ENCODE peak calls at places on chromosomes 5 and 9, in four cellular contexts. D, J, U and X are unnamed samples.

GRCh38 chr5:160266752-160267345 is 37.5 kb downstream of the FABP6 start:
- DNase-seq in J (no peak), D (no peak), U (peak; percentile 43), X (no peak)

GRCh38 chr5:149623473-149623872 is 42.2 kb downstream of the ARHGEF37 start:
- DNase-seq in D (no peak), U (no peak), J (no peak), X (no peak)

GRCh38 chr5:151611127-151611775 is 20.1 kb upstream of the FAT2 start:
- DNase-seq in U (no peak), D (no peak), J (no peak), X (no peak)

GRCh38 chr5:144531191-144531590 is 360.5 kb downstream of the KCTD16 start:
- DNase-seq in J (no peak), D (no peak), U (no peak), X (no peak)

GRCh38 chr9:136760424-136760823 is 2.4 kb upstream of the LCN8 start:
- DNase-seq in J (no peak), D (no peak), U (no peak), X (no peak)

GRCh38 chr5:157681048-157681447 is 9.7 kb downstream of the C5orf52 start:
- DNase-seq in J (no peak), U (no peak), D (no peak), X (no peak)

GRCh38 chr5:176534640-176535039 is 2.6 kb downstream of the RNF44 start:
- DNase-seq in J (no peak), U (peak; percentile 75), D (no peak), X (no peak)

GRCh38 chr9:93084471-93084881 is 11.5 kb upstream of the CARD19 start:
- DNase-seq in U (no peak), J (no peak), D (no peak), X (no peak)

GRCh38 chr5:38757451-38758245 is 88.2 kb upstream of the OSMR start:
- DNase-seq in U (no peak), D (no peak), J (no peak), X (no peak)

GRCh38 chr9:99895510-99895909 is 10.9 kb upstream of the STX17 start:
- DNase-seq in U (no peak), J (no peak), D (no peak), X (no peak)

GRCh38 chr9:19641046-19641445 is 147.8 kb downstream of the SLC24A2 start:
- DNase-seq in D (no peak), U (no peak), J (no peak), X (no peak)

GRCh38 chr9:133115604-133116345 is 5.3 kb downstream of the RALGDS start:
- DNase-seq in D (no peak), U (no peak), J (peak; percentile 38), X (no peak)

GRCh38 chr5:142902188-142902965 is 132.2 kb downstream of the ARHGAP26 start:
- DNase-seq in D (no peak), U (no peak), J (no peak), X (no peak)

GRCh38 chr5:163563112-163563511 is 57.7 kb downstream of the MAT2B start:
- DNase-seq in D (no peak), U (no peak), J (no peak), X (no peak)

GRCh38 chr5:86546050-86546449 is 71.7 kb upstream of the COX7C start:
- DNase-seq in D (peak; percentile 27), U (peak; percentile 81), J (no peak), X (no peak)
- H3K27ac ChIP-seq in D (peak overlapping the region; percentile 66), U (peak overlapping the region; percentile 20), J (no peak overlapping the region), X (no peak overlapping the region)

GRCh38 chr5:132434813-132435286 is 55.7 kb downstream of the IRF1 start:
- DNase-seq in D (no peak), U (peak; percentile 93), J (no peak), X (no peak)
- H3K27ac ChIP-seq in D (peak overlapping the region; percentile 20), U (peak overlapping the region; percentile 50), J (no peak overlapping the region), X (no peak overlapping the region)

GRCh38 chr5:109335114-109335513 is 74.7 kb downstream of the PJA2 start:
- DNase-seq in D (no peak), U (no peak), J (no peak), X (no peak)
- H3K27ac ChIP-seq in D (no peak overlapping the region), U (no peak overlapping the region), J (no peak overlapping the region), X (no peak overlapping the region)

GRCh38 chr5:120454094-120454798 is 9.9 kb upstream of the PRR16 start:
- DNase-seq in U (no peak), J (no peak), D (no peak), X (no peak)

GRCh38 chr5:120452471-120452870 is 11.6 kb upstream of the PRR16 start:
- DNase-seq in U (no peak), J (no peak), D (no peak), X (no peak)

GRCh38 chr5:120463026-120463770 is 902 bp upstream of the PRR16 start:
- DNase-seq in D (no peak), U (no peak), J (no peak), X (no peak)

DNA sequence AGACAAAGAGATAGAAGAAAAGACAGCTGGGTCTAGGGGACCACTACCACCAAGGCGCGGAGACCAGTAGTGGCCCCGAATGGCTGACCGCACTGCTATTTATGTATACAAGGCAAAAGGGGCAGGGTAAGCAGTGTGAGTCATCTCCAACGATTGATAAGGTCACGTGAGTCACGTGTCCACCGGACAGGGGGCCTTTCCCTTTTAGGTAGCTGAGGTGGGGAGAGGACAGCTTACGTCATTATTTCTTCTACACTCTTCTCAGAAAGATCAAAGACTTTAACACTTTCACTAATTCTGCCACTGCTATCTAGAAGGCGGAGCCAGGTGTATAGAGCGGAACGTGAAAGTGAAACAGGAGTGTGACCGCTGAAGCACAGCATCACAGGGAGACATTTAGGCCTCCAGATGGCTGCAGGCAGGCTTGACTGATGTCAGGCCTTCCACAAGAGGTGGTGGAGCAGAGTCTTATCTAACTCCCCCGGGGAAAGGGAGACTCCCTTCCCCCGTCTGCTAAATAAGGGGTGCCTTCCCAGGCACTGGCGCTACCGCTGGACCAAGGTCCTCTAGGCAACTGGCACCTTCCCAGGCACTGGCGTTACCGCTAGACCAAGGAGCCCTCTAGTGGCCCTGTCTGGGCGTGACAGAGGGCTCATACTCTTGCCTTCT is 6.1 kb upstream of the PRR16 start:
- DNase-seq in U (peak; percentile 73), D (peak; percentile 79), J (no peak), X (peak; percentile 3)
- H3K27ac ChIP-seq in U (no peak overlapping the region), D (no peak overlapping the region), J (no peak overlapping the region), X (no peak overlapping the region)